ENCODE peak calls at places on chromosome 6, in ten cellular contexts. One of them, this sample, is unnamed.

GRCh38 chr6:80348263-80348662 is 241.8 kb downstream of the BCKDHB start:
- DNase-seq in left lung: no peak
- DNase-seq in fibroblast of lung: peak; percentile 85
- DNase-seq in stomach: no peak
- DNase-seq in foreskin keratinocyte: no peak
- DNase-seq in right lobe of liver: no peak
- DNase-seq in CD14-positive monocyte: no peak
- DNase-seq in ascending aorta: no peak
- DNase-seq in fibroblast of the aortic adventitia: peak; percentile 15
- DNase-seq in endothelial cell: no peak
- DNase-seq in this sample: no peak

GRCh38 chr6:119818876-119819275 is 469.3 kb upstream of the MAN1A1 start:
- DNase-seq in right lobe of liver: no peak
- DNase-seq in left lung: no peak
- DNase-seq in ascending aorta: no peak
- DNase-seq in foreskin keratinocyte: no peak
- DNase-seq in CD14-positive monocyte: no peak
- DNase-seq in fibroblast of the aortic adventitia: no peak
- DNase-seq in stomach: no peak
- DNase-seq in fibroblast of lung: no peak
- DNase-seq in endothelial cell: no peak
- DNase-seq in this sample: no peak

GRCh38 chr6:16624631-16625299 is 136.5 kb downstream of the ATXN1 start:
- DNase-seq in CD14-positive monocyte: no peak
- DNase-seq in endothelial cell: no peak
- DNase-seq in stomach: no peak
- DNase-seq in right lobe of liver: no peak
- DNase-seq in fibroblast of lung: no peak
- DNase-seq in left lung: no peak
- DNase-seq in fibroblast of the aortic adventitia: no peak
- DNase-seq in foreskin keratinocyte: peak; percentile 25
- DNase-seq in ascending aorta: no peak
- DNase-seq in this sample: no peak

GRCh38 chr6:137452331-137452894 is 41.8 kb downstream of the OLIG3 start:
- DNase-seq in fibroblast of the aortic adventitia: peak; percentile 5
- DNase-seq in fibroblast of lung: peak; percentile 28
- DNase-seq in endothelial cell: no peak
- DNase-seq in foreskin keratinocyte: no peak
- DNase-seq in ascending aorta: no peak
- DNase-seq in left lung: no peak
- DNase-seq in CD14-positive monocyte: no peak
- DNase-seq in right lobe of liver: no peak
- DNase-seq in stomach: no peak
- DNase-seq in this sample: no peak

GRCh38 chr6:106974337-106974998 is at the start of gene CD24:
- DNase-seq in stomach: peak; percentile 86
- DNase-seq in ascending aorta: no peak
- DNase-seq in right lobe of liver: peak; percentile 50
- DNase-seq in CD14-positive monocyte: no peak
- DNase-seq in left lung: peak; percentile 88
- DNase-seq in endothelial cell: peak; percentile 90
- DNase-seq in fibroblast of the aortic adventitia: no peak
- DNase-seq in fibroblast of lung: peak; percentile 47
- DNase-seq in foreskin keratinocyte: peak; percentile 42
- DNase-seq in this sample: peak; percentile 88

GRCh38 chr6:116208056-116208785 is 45.7 kb downstream of the TSPYL4 start:
- DNase-seq in fibroblast of the aortic adventitia: no peak
- DNase-seq in foreskin keratinocyte: no peak
- DNase-seq in endothelial cell: no peak
- DNase-seq in ascending aorta: no peak
- DNase-seq in left lung: no peak
- DNase-seq in stomach: no peak
- DNase-seq in fibroblast of lung: no peak
- DNase-seq in right lobe of liver: no peak
- DNase-seq in CD14-positive monocyte: no peak
- DNase-seq in this sample: no peak

GRCh38 chr6:139568956-139569538 is 194.6 kb upstream of the CITED2 start:
- DNase-seq in endothelial cell: no peak
- DNase-seq in foreskin keratinocyte: peak; percentile 79
- DNase-seq in fibroblast of lung: peak; percentile 92
- DNase-seq in stomach: no peak
- DNase-seq in CD14-positive monocyte: no peak
- DNase-seq in right lobe of liver: no peak
- DNase-seq in left lung: no peak
- DNase-seq in ascending aorta: no peak
- DNase-seq in fibroblast of the aortic adventitia: peak; percentile 85
- DNase-seq in this sample: no peak

GRCh38 chr6:43455034-43455747 is at the start of gene DLK2:
- DNase-seq in ascending aorta: no peak
- DNase-seq in foreskin keratinocyte: no peak
- DNase-seq in endothelial cell: peak; percentile 24
- DNase-seq in left lung: peak; percentile 81
- DNase-seq in right lobe of liver: no peak
- DNase-seq in CD14-positive monocyte: no peak
- DNase-seq in stomach: no peak
- DNase-seq in fibroblast of the aortic adventitia: no peak
- DNase-seq in fibroblast of lung: no peak
- DNase-seq in this sample: peak; percentile 52

GRCh38 chr6:109055771-109056235 is 38.8 kb downstream of the SESN1 start:
- DNase-seq in CD14-positive monocyte: no peak
- DNase-seq in fibroblast of the aortic adventitia: peak; percentile 72
- DNase-seq in left lung: no peak
- DNase-seq in ascending aorta: no peak
- DNase-seq in right lobe of liver: no peak
- DNase-seq in foreskin keratinocyte: no peak
- DNase-seq in endothelial cell: no peak
- DNase-seq in fibroblast of lung: peak; percentile 27
- DNase-seq in stomach: no peak
- DNase-seq in this sample: no peak

GRCh38 chr6:85798934-85799490 is 156.3 kb upstream of the SYNCRIP start:
- DNase-seq in foreskin keratinocyte: no peak
- DNase-seq in CD14-positive monocyte: no peak
- DNase-seq in right lobe of liver: no peak
- DNase-seq in stomach: no peak
- DNase-seq in fibroblast of lung: no peak
- DNase-seq in left lung: no peak
- DNase-seq in endothelial cell: no peak
- DNase-seq in fibroblast of the aortic adventitia: no peak
- DNase-seq in ascending aorta: no peak
- DNase-seq in this sample: no peak

GRCh38 chr6:54846857-54847721 is 518 bp downstream of the FAM83B start:
- DNase-seq in foreskin keratinocyte: no peak
- DNase-seq in right lobe of liver: no peak
- DNase-seq in left lung: peak; percentile 69
- DNase-seq in endothelial cell: peak; percentile 46
- DNase-seq in fibroblast of the aortic adventitia: no peak
- DNase-seq in stomach: no peak
- DNase-seq in CD14-positive monocyte: no peak
- DNase-seq in ascending aorta: no peak
- DNase-seq in fibroblast of lung: no peak
- DNase-seq in this sample: peak; percentile 52

GRCh38 chr6:113488812-113489685 is 368.1 kb upstream of the MARCKS start:
- DNase-seq in right lobe of liver: no peak
- DNase-seq in left lung: no peak
- DNase-seq in endothelial cell: no peak
- DNase-seq in fibroblast of the aortic adventitia: peak; percentile 32
- DNase-seq in CD14-positive monocyte: no peak
- DNase-seq in stomach: no peak
- DNase-seq in foreskin keratinocyte: no peak
- DNase-seq in fibroblast of lung: no peak
- DNase-seq in ascending aorta: no peak
- DNase-seq in this sample: no peak
- TF ChIP-seq CTCF in right lobe of liver: no peak
- TF ChIP-seq CTCF in left lung: no peak
- TF ChIP-seq CTCF in endothelial cell: no peak
- TF ChIP-seq CTCF in fibroblast of the aortic adventitia: no peak
- TF ChIP-seq CTCF in CD14-positive monocyte: no peak
- TF ChIP-seq CTCF in stomach: no peak
- TF ChIP-seq CTCF in foreskin keratinocyte: peak; percentile 32
- TF ChIP-seq CTCF in fibroblast of lung: no peak
- TF ChIP-seq CTCF in ascending aorta: no peak
- TF ChIP-seq CTCF in this sample: no peak

GRCh38 chr6:5670381-5670780 is 336.3 kb downstream of the NRN1 start:
- DNase-seq in fibroblast of the aortic adventitia: no peak
- DNase-seq in ascending aorta: no peak
- DNase-seq in left lung: no peak
- DNase-seq in foreskin keratinocyte: peak; percentile 87
- DNase-seq in fibroblast of lung: no peak
- DNase-seq in CD14-positive monocyte: no peak
- DNase-seq in stomach: no peak
- DNase-seq in right lobe of liver: no peak
- DNase-seq in endothelial cell: no peak
- DNase-seq in this sample: no peak

GRCh38 chr6:5671162-5671561 is 335.6 kb downstream of the NRN1 start:
- DNase-seq in left lung: no peak
- DNase-seq in foreskin keratinocyte: peak; percentile 82
- DNase-seq in fibroblast of the aortic adventitia: peak; percentile 16
- DNase-seq in fibroblast of lung: peak; percentile 67
- DNase-seq in stomach: no peak
- DNase-seq in ascending aorta: no peak
- DNase-seq in CD14-positive monocyte: peak; percentile 84
- DNase-seq in right lobe of liver: no peak
- DNase-seq in endothelial cell: no peak
- DNase-seq in this sample: no peak

GRCh38 chr6:5672581-5673011 is 334.1 kb downstream of the NRN1 start:
- DNase-seq in endothelial cell: no peak
- DNase-seq in right lobe of liver: no peak
- DNase-seq in stomach: no peak
- DNase-seq in fibroblast of the aortic adventitia: peak; percentile 87
- DNase-seq in foreskin keratinocyte: peak; percentile 90
- DNase-seq in ascending aorta: no peak
- DNase-seq in fibroblast of lung: peak; percentile 91
- DNase-seq in left lung: no peak
- DNase-seq in CD14-positive monocyte: peak; percentile 67
- DNase-seq in this sample: no peak

GRCh38 chr6:5673016-5673415 is 333.7 kb downstream of the NRN1 start:
- DNase-seq in endothelial cell: no peak
- DNase-seq in right lobe of liver: no peak
- DNase-seq in ascending aorta: no peak
- DNase-seq in fibroblast of lung: no peak
- DNase-seq in CD14-positive monocyte: no peak
- DNase-seq in fibroblast of the aortic adventitia: no peak
- DNase-seq in left lung: no peak
- DNase-seq in stomach: no peak
- DNase-seq in foreskin keratinocyte: peak; percentile 57
- DNase-seq in this sample: no peak

GRCh38 chr6:5671604-5672559 is 334.8 kb downstream of the NRN1 start:
- DNase-seq in ascending aorta: no peak
- DNase-seq in endothelial cell: no peak
- DNase-seq in fibroblast of the aortic adventitia: no peak
- DNase-seq in left lung: no peak
- DNase-seq in foreskin keratinocyte: no peak
- DNase-seq in fibroblast of lung: peak; percentile 23
- DNase-seq in CD14-positive monocyte: no peak
- DNase-seq in stomach: no peak
- DNase-seq in right lobe of liver: no peak
- DNase-seq in this sample: no peak
- TF ChIP-seq CTCF in ascending aorta: no peak
- TF ChIP-seq CTCF in endothelial cell: no peak
- TF ChIP-seq CTCF in fibroblast of the aortic adventitia: no peak
- TF ChIP-seq CTCF in left lung: no peak
- TF ChIP-seq CTCF in foreskin keratinocyte: no peak
- TF ChIP-seq CTCF in fibroblast of lung: no peak
- TF ChIP-seq CTCF in CD14-positive monocyte: no peak
- TF ChIP-seq CTCF in stomach: no peak
- TF ChIP-seq CTCF in right lobe of liver: no peak
- TF ChIP-seq CTCF in this sample: no peak

GRCh38 chr6:165889636-165890403 is 226.8 kb upstream of the PDE10A start:
- DNase-seq in stomach: no peak
- DNase-seq in endothelial cell: peak; percentile 62
- DNase-seq in left lung: no peak
- DNase-seq in ascending aorta: no peak
- DNase-seq in fibroblast of the aortic adventitia: peak; percentile 60
- DNase-seq in foreskin keratinocyte: no peak
- DNase-seq in fibroblast of lung: peak; percentile 21
- DNase-seq in CD14-positive monocyte: no peak
- DNase-seq in right lobe of liver: no peak
- DNase-seq in this sample: peak; percentile 48
- TF ChIP-seq CTCF in stomach: no peak
- TF ChIP-seq CTCF in endothelial cell: peak; percentile 50
- TF ChIP-seq CTCF in left lung: no peak
- TF ChIP-seq CTCF in ascending aorta: no peak
- TF ChIP-seq CTCF in fibroblast of the aortic adventitia: peak; percentile 76
- TF ChIP-seq CTCF in foreskin keratinocyte: no peak
- TF ChIP-seq CTCF in fibroblast of lung: peak; percentile 80
- TF ChIP-seq CTCF in CD14-positive monocyte: no peak
- TF ChIP-seq CTCF in right lobe of liver: peak; percentile 56
- TF ChIP-seq CTCF in this sample: peak; percentile 58

GRCh38 chr6:8005136-8005535 is 59.1 kb downstream of the BLOC1S5 start:
- DNase-seq in endothelial cell: no peak
- DNase-seq in left lung: no peak
- DNase-seq in foreskin keratinocyte: no peak
- DNase-seq in stomach: no peak
- DNase-seq in right lobe of liver: no peak
- DNase-seq in fibroblast of the aortic adventitia: no peak
- DNase-seq in ascending aorta: no peak
- DNase-seq in CD14-positive monocyte: no peak
- DNase-seq in fibroblast of lung: peak; percentile 50
- DNase-seq in this sample: no peak

GRCh38 chr6:8000080-8001035 is 63.8 kb downstream of the BLOC1S5 start:
- DNase-seq in CD14-positive monocyte: no peak
- DNase-seq in right lobe of liver: no peak
- DNase-seq in left lung: no peak
- DNase-seq in fibroblast of the aortic adventitia: peak; percentile 83
- DNase-seq in stomach: no peak
- DNase-seq in ascending aorta: no peak
- DNase-seq in fibroblast of lung: peak; percentile 82
- DNase-seq in foreskin keratinocyte: no peak
- DNase-seq in endothelial cell: no peak
- DNase-seq in this sample: no peak

DNA sequence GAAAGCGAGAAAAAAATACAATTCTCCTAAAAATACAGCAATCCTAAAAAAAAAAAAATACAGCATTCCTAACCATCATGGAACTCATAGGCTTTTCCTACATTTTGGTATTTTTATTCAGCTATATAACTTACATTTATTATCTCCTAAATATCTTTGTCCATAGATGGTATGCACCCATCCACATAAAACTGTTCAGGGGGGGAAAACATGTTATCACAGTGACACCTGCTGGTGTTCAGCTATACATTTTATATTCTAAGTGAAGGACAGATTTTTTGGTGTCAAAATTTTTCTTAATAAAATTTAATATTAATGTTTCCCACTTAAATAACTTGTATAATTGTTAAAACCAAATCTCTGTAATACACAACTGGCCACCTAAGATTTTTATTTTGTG is 58.0 kb downstream of the BLOC1S5 start:
- DNase-seq in ascending aorta: no peak
- DNase-seq in fibroblast of the aortic adventitia: peak; percentile 76
- DNase-seq in fibroblast of lung: peak; percentile 29
- DNase-seq in left lung: no peak
- DNase-seq in stomach: no peak
- DNase-seq in CD14-positive monocyte: no peak
- DNase-seq in foreskin keratinocyte: peak; percentile 22
- DNase-seq in right lobe of liver: no peak
- DNase-seq in endothelial cell: no peak
- DNase-seq in this sample: no peak
- TF ChIP-seq CTCF in ascending aorta: peak; percentile 26
- TF ChIP-seq CTCF in fibroblast of the aortic adventitia: peak; percentile 52
- TF ChIP-seq CTCF in fibroblast of lung: peak; percentile 46
- TF ChIP-seq CTCF in left lung: peak; percentile 35
- TF ChIP-seq CTCF in stomach: no peak
- TF ChIP-seq CTCF in CD14-positive monocyte: peak; percentile 37
- TF ChIP-seq CTCF in foreskin keratinocyte: peak; percentile 79
- TF ChIP-seq CTCF in right lobe of liver: peak; percentile 49
- TF ChIP-seq CTCF in endothelial cell: peak; percentile 61
- TF ChIP-seq CTCF in this sample: peak; percentile 55

GRCh38 chr6:144156991-144157390 is 6.7 kb downstream of the STX11 start:
- DNase-seq in ascending aorta: no peak
- DNase-seq in endothelial cell: no peak
- DNase-seq in right lobe of liver: no peak
- DNase-seq in CD14-positive monocyte: no peak
- DNase-seq in foreskin keratinocyte: no peak
- DNase-seq in stomach: no peak
- DNase-seq in left lung: no peak
- DNase-seq in fibroblast of the aortic adventitia: no peak
- DNase-seq in fibroblast of lung: no peak
- DNase-seq in this sample: no peak
- TF ChIP-seq CTCF in ascending aorta: no peak
- TF ChIP-seq CTCF in endothelial cell: no peak
- TF ChIP-seq CTCF in right lobe of liver: no peak
- TF ChIP-seq CTCF in CD14-positive monocyte: no peak
- TF ChIP-seq CTCF in foreskin keratinocyte: no peak
- TF ChIP-seq CTCF in stomach: no peak
- TF ChIP-seq CTCF in left lung: no peak
- TF ChIP-seq CTCF in fibroblast of the aortic adventitia: no peak
- TF ChIP-seq CTCF in fibroblast of lung: no peak
- TF ChIP-seq CTCF in this sample: no peak

This sample was measured in nephron progenitor cell.